ENCODE peak calls at places on chromosomes 4 and X, in nine cellular contexts. P is cardiac muscle cell; R is Panc1; W is ovary; X is CD4-positive, alpha-beta T cell; G is neural crest cell; M is upper lobe of left lung; E is fibroblast of the aortic adventitia; T is choroid plexus epithelial cell. I is an unnamed sample.

GRCh38 chrX:139566981-139567380 is 36.4 kb downstream of the F9 start:
- DNase-seq in T (no peak), G (no peak), E (no peak), W (no peak), R (no peak), P (no peak), M (no peak), X (no peak), I (no peak)

GRCh38 chr4:88597970-88598369 is 5.7 kb downstream of the HERC3 start:
- DNase-seq in E (no peak), R (no peak), G (no peak), X (no peak), W (no peak), P (no peak), T (no peak), M (no peak), I (no peak)

GRCh38 chr4:183504930-183505555 is at the start of gene ING2:
- DNase-seq in T (no peak), R (no peak), G (no peak), W (peak; percentile 71), E (no peak), M (peak; percentile 85), X (no peak), P (no peak), I (no peak)

GRCh38 chrX:67724359-67725110 is 180.7 kb downstream of the AR start:
- DNase-seq in E (peak; percentile 27), P (peak; percentile 7), R (no peak), T (peak; percentile 27), X (no peak), G (no peak), W (no peak), M (no peak), I (no peak)

GRCh38 chr4:119939066-119939995 is 127.3 kb downstream of the MAD2L1 start:
- DNase-seq in P (no peak), G (no peak), R (no peak), M (no peak), E (peak; percentile 30), T (peak; percentile 16), X (no peak), W (no peak), I (no peak)

GRCh38 chrX:132676102-132676501 is 187.3 kb upstream of the MBNL3 start:
- DNase-seq in M (no peak), P (no peak), T (no peak), G (no peak), R (no peak), W (no peak), X (no peak), E (no peak), I (no peak)

GRCh38 chr4:134787315-134787714 is 585.7 kb upstream of the PABPC4L start:
- DNase-seq in P (no peak), R (no peak), X (no peak), M (no peak), G (no peak), W (no peak), E (no peak), T (peak; percentile 7), I (no peak)

GRCh38 chrX:75547783-75548182 is 24.9 kb upstream of the ZDHHC15 start:
- DNase-seq in T (peak; percentile 1), W (peak; percentile 48), E (no peak), G (no peak), X (no peak), P (no peak), M (peak; percentile 81), R (no peak), I (no peak)

GRCh38 chrX:104118765-104119164 is 6.4 kb downstream of the ZCCHC18 start:
- DNase-seq in R (no peak), W (no peak), P (no peak), G (no peak), X (no peak), M (no peak), T (peak; percentile 9), E (no peak), I (no peak)

GRCh38 chr4:15547392-15547791 is 77.7 kb downstream of the CC2D2A start:
- DNase-seq in G (no peak), W (no peak), P (no peak), E (no peak), M (no peak), T (no peak), X (no peak), R (no peak), I (no peak)

GRCh38 chr4:173128199-173128890 is 40.3 kb upstream of the GALNT7 start:
- DNase-seq in W (no peak), X (no peak), T (no peak), R (no peak), G (no peak), P (no peak), M (no peak), E (no peak), I (no peak)

GRCh38 chrX:70439016-70439415 is 5.6 kb upstream of the DLG3 start:
- DNase-seq in X (no peak), T (no peak), E (peak; percentile 43), W (no peak), R (no peak), M (no peak), P (peak; percentile 30), G (no peak), I (no peak)

GRCh38 chr4:168621806-168622589 is 125.1 kb downstream of the PALLD start:
- DNase-seq in E (peak; percentile 83), R (no peak), G (no peak), X (no peak), W (no peak), P (peak; percentile 69), M (no peak), T (peak; percentile 92), I (no peak)

GRCh38 chrX:9566150-9566621 is 101.3 kb downstream of the TBL1X start:
- DNase-seq in W (peak; percentile 70), T (peak; percentile 87), R (no peak), G (no peak), X (no peak), M (peak; percentile 41), E (peak; percentile 86), P (peak; percentile 82), I (no peak)

GRCh38 chr4:52693492-52693891 is 34.4 kb upstream of the USP46 start:
- DNase-seq in X (no peak), P (no peak), G (no peak), T (no peak), R (no peak), W (no peak), M (no peak), E (no peak), I (no peak)

GRCh38 chr4:138175337-138175794 is 66.8 kb downstream of the SLC7A11 start:
- DNase-seq in P (peak; percentile 48), T (peak; percentile 54), M (no peak), R (no peak), G (no peak), W (no peak), X (no peak), E (peak; percentile 85), I (no peak)

GRCh38 chr4:140952709-140953108 is 180.6 kb downstream of the RNF150 start:
- DNase-seq in T (no peak), P (peak; percentile 70), M (no peak), X (no peak), G (no peak), R (no peak), E (peak; percentile 34), W (no peak), I (no peak)

GRCh38 chr4:31083451-31083850 is 363.3 kb downstream of the PCDH7 start:
- DNase-seq in M (no peak), R (no peak), E (no peak), T (no peak), X (no peak), W (no peak), G (no peak), P (no peak), I (no peak)

GRCh38 chr4:6402566-6403399 is 69.6 kb downstream of the PPP2R2C start:
- DNase-seq in E (no peak), G (no peak), M (no peak), P (peak; percentile 5), X (no peak), R (no peak), T (peak; percentile 29), W (no peak), I (no peak)

GRCh38 chrX:81120936-81121351 is 80.8 kb downstream of the HMGN5 start:
- DNase-seq in E (peak; percentile 53), R (no peak), G (peak; percentile 30), W (peak; percentile 42), X (no peak), P (peak; percentile 58), M (peak; percentile 32), T (peak; percentile 67), I (peak; percentile 40)

GRCh38 chrX:16618422-16618821 is 31.5 kb upstream of the S100G start:
- DNase-seq in M (no peak), T (no peak), X (no peak), P (no peak), W (no peak), R (no peak), G (no peak), E (no peak), I (no peak)

GRCh38 chrX:68829594-68830485 is 1.0 kb downstream of the EFNB1 start:
- DNase-seq in T (peak; percentile 47), E (peak; percentile 17), W (no peak), P (peak; percentile 45), G (no peak), X (no peak), R (no peak), M (peak; percentile 23), I (peak; percentile 26)

DNA sequence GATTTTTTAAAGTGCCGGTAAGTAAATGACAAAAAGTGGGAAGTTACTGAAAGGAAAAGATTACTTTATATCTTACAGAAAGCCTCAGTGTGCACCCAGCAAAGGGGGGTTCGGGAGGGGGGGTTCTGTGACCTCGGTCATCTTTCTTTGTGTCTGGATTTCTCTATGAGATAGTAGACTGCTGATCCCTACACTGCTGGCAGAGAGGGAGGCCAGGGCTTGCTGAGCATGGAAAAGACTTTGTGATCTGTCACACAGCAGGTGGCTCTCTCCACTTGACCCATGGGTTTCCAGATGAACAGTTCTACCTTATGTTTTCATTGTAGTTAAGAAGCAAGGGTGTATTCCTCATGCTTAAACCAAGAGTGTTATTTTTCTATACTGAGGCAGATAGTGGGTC is 475.6 kb downstream of the PCDH10 start:
- DNase-seq in T (peak; percentile 30), E (no peak), R (no peak), X (no peak), M (no peak), W (no peak), G (peak; percentile 7), P (no peak), I (no peak)
- TF ChIP-seq CTCF in T (no peak), E (no peak), R (no peak), X (no peak), M (no peak), W (no peak), G (no peak), P (no peak), I (no peak)

GRCh38 chrX:150680974-150681373 is 12.2 kb upstream of the MTMR1 start:
- DNase-seq in M (no peak), X (no peak), W (peak; percentile 47), E (peak; percentile 32), T (peak; percentile 59), G (no peak), R (no peak), P (peak; percentile 29), I (no peak)
- TF ChIP-seq CTCF in M (peak; percentile 15), X (no peak), W (no peak), E (peak; percentile 36), T (peak; percentile 65), G (peak; percentile 54), R (peak; percentile 81), P (peak; percentile 38), I (no peak)

GRCh38 chr4:48016141-48017107 is at the start of the genes CNGA1 and NIPAL1:
- DNase-seq in T (peak; percentile 58), W (peak; percentile 51), G (peak; percentile 61), M (peak; percentile 84), P (peak; percentile 68), R (no peak), E (peak; percentile 71), X (peak; percentile 37), I (peak; percentile 65)
- TF ChIP-seq CTCF in T (peak; percentile 74), W (no peak), G (peak; percentile 49), M (no peak), P (peak; percentile 65), R (peak; percentile 60), E (peak; percentile 53), X (peak; percentile 40), I (no peak)

GRCh38 chr4:83149885-83150562 is 35.5 kb upstream of the PLAC8 start:
- DNase-seq in E (no peak), R (no peak), P (peak; percentile 57), G (no peak), W (no peak), X (no peak), M (no peak), T (no peak), I (no peak)
- TF ChIP-seq CTCF in E (no peak), R (no peak), P (no peak), G (no peak), W (no peak), X (no peak), M (no peak), T (no peak), I (no peak)

I was measured in mesothelial cell of epicardium.